ENCODE peak calls at places on chromosomes 13 and 19, in five cellular contexts. L is stimulated activated CD4-positive, alpha-beta T cell treated with anti-CD3 and anti-CD28 coated beads, Interleukin-12 subunit alpha, Interleukin-12 subunit beta, amount 100 ng/mL, for 4 hours; Q is A549; S is thoracic aorta; A is effector CD4-positive, alpha-beta T cell. K is an unnamed sample.

GRCh38 chr19:17309962-17310461 is 649 bp downstream of the DDA1 start:
- DNase-seq in L (no peak), Q (no peak), S (no peak), A (no peak), K (no peak)

GRCh38 chr19:48963371-48964204 is 1.5 kb upstream of the FTL start:
- DNase-seq in L (peak; percentile 67), Q (peak; percentile 92), S (peak; percentile 33), A (peak; percentile 33), K (peak; percentile 98)

GRCh38 chr13:83216521-83217245 is 665.6 kb downstream of the SLITRK1 start:
- DNase-seq in L (no peak), Q (no peak), S (no peak), A (no peak), K (no peak)

GRCh38 chr13:21980049-21980448 is 309.2 kb downstream of the FGF9 start:
- DNase-seq in L (no peak), Q (no peak), S (no peak), A (no peak), K (no peak)

GRCh38 chr13:63050287-63050686 is 1634.6 kb upstream of the PCDH20 start:
- DNase-seq in L (no peak), Q (no peak), S (no peak), A (no peak), K (no peak)

GRCh38 chr19:45780146-45780447 is 2.2 kb downstream of the DMPK start:
- DNase-seq in L (no peak), Q (no peak), S (no peak), A (no peak), K (no peak)

GRCh38 chr13:101751488-101751887 is 299.0 kb downstream of the ITGBL1 start:
- DNase-seq in L (no peak), Q (no peak), S (no peak), A (no peak), K (no peak)

GRCh38 chr13:57624565-57625435 is 6.7 kb upstream of the PCDH17 start:
- DNase-seq in L (no peak), Q (no peak), S (no peak), A (no peak), K (peak; percentile 56)

GRCh38 chr13:39108746-39109145 is 70.5 kb downstream of the NHLRC3 start:
- DNase-seq in L (no peak), Q (no peak), S (no peak), A (no peak), K (no peak)

GRCh38 chr13:74032325-74032724 is 101.9 kb downstream of the KLF12 start:
- DNase-seq in L (no peak), Q (no peak), S (no peak), A (no peak), K (no peak)

GRCh38 chr19:21698215-21698614 is 69.2 kb downstream of the ZNF100 start:
- DNase-seq in L (no peak), Q (no peak), S (no peak), A (no peak), K (peak; percentile 4)

GRCh38 chr13:112710855-112711527 is 21.2 kb downstream of the ATP11A start:
- DNase-seq in L (no peak), Q (no peak), S (no peak), A (no peak), K (no peak)

GRCh38 chr13:72504026-72504925 is 223.2 kb downstream of the MZT1 start:
- DNase-seq in L (no peak), Q (no peak), S (no peak), A (no peak), K (no peak)

K was measured in HepG2.